ENCODE peak calls at places on chromosomes 13 and 19, in seven cellular contexts. R is hepatocyte, Y is A673, O is tibial nerve, X is GM20000, D is dorsolateral prefrontal cortex, L is HFF-Myc. E is an unnamed sample.

GRCh38 chr13:98524391-98524790 is 52.5 kb downstream of the STK24 start:
- DNase-seq in R (no peak), Y (no peak), O (no peak), X (no peak), D (no peak), L (no peak), E (no peak)

GRCh38 chr13:21297452-21297851 is 121.0 kb downstream of the MRPL57 start:
- DNase-seq in R (no peak), Y (peak; percentile 53), O (no peak), X (no peak), D (no peak), L (no peak), E (no peak)

GRCh38 chr19:7778081-7778480 is 15.0 kb downstream of the CLEC4M start:
- DNase-seq in R (no peak), Y (no peak), O (no peak), X (no peak), D (no peak), L (no peak), E (no peak)

GRCh38 chr13:97976551-97977375 is 23.3 kb downstream of the IPO5 start:
- DNase-seq in R (peak; percentile 68), Y (peak; percentile 45), O (no peak), X (no peak), D (peak; percentile 74), L (peak; percentile 7), E (no peak)

GRCh38 chr13:110301606-110302131 is 5.3 kb downstream of the COL4A1 start:
- DNase-seq in R (peak; percentile 58), Y (no peak), O (no peak), X (no peak), D (no peak), L (no peak), E (no peak)

GRCh38 chr19:10486551-10486950 is 16.6 kb downstream of the KEAP1 start:
- DNase-seq in R (no peak), Y (no peak), O (no peak), X (no peak), D (no peak), L (no peak), E (no peak)

GRCh38 chr13:25902946-25903345 is 148.9 kb downstream of the SHISA2 start:
- DNase-seq in R (no peak), Y (no peak), O (no peak), X (no peak), D (no peak), L (no peak), E (peak; percentile 65)

GRCh38 chr13:21871302-21871862 is 200.5 kb downstream of the FGF9 start:
- DNase-seq in R (peak; percentile 25), Y (no peak), O (no peak), X (no peak), D (no peak), L (no peak), E (no peak)

GRCh38 chr13:40233731-40234195 is 432.7 kb downstream of the FOXO1 start:
- DNase-seq in R (no peak), Y (no peak), O (no peak), X (no peak), D (no peak), L (no peak), E (no peak)

GRCh38 chr19:7868671-7869452 is 5.3 kb downstream of the PRR36 start:
- DNase-seq in R (peak; percentile 93), Y (peak; percentile 91), O (no peak), X (peak; percentile 97), D (no peak), L (no peak), E (peak; percentile 91)

GRCh38 chr19:18672606-18673337 is 10.7 kb upstream of the CRTC1 start:
- DNase-seq in R (no peak), Y (peak; percentile 27), O (no peak), X (peak; percentile 18), D (no peak), L (no peak), E (no peak)
- TF ChIP-seq CTCF in R (peak; percentile 22), Y (peak; percentile 38), O (no peak), X (no peak), D (no peak), L (peak; percentile 37), E (peak; percentile 18)

GRCh38 chr13:50168803-50169202 is 153.6 kb downstream of the KCNRG start:
- DNase-seq in R (no peak), Y (no peak), O (no peak), X (no peak), D (no peak), L (no peak), E (no peak)

GRCh38 chr13:50171585-50172282 is 156.5 kb downstream of the KCNRG start:
- DNase-seq in R (no peak), Y (no peak), O (no peak), X (no peak), D (no peak), L (no peak), E (no peak)

GRCh38 chr13:50167967-50168366 is 152.7 kb downstream of the KCNRG start:
- DNase-seq in R (no peak), Y (no peak), O (no peak), X (no peak), D (no peak), L (no peak), E (no peak)

GRCh38 chr13:50170447-50171037 is 155.3 kb downstream of the KCNRG start:
- DNase-seq in R (no peak), Y (no peak), O (no peak), X (no peak), D (no peak), L (no peak), E (no peak)

GRCh38 chr13:50167224-50167947 is 152.1 kb downstream of the KCNRG start:
- DNase-seq in R (no peak), Y (no peak), O (no peak), X (peak; percentile 46), D (no peak), L (no peak), E (no peak)
- TF ChIP-seq CTCF in R (no peak), Y (no peak), O (no peak), X (no peak), D (no peak), L (no peak), E (peak; percentile 17)

DNA sequence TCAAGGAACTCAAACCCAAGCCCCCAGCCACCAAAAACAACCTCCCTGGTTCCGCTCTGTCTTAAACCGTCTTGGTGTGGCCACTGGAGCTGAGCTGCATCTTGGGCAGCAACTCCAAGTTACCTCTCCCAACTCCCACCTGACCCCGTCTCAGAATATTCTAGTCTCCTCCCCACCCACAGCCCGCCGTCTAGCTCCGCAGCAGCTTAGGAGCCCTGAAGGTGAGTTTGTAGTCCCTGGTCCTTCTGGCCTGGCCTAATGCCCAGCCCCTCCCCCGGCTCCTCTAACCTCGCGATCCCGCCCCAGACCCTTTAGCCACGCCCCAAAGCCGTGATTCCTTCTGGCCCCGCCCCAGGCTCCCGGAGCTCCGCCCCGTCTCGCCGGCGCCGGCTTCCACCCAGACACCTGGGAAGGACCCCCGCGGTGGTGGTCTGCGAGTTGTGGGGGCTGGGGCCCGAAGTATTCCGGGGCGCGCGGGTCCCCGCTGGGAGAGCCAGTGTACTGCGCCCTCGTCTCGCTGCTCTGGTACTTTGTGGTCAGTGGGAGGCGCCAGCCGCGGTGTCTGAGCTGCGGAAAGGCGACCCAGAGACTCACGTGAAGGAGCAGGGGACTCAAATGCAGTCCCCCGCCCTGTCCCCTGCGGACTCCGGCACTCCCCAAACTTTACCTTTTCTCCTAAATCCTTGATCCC is 2.5 kb upstream of the LHB start:
- DNase-seq in R (peak; percentile 49), Y (peak; percentile 51), O (no peak), X (peak; percentile 89), D (no peak), L (no peak), E (peak; percentile 66)
- TF ChIP-seq CTCF in R (peak; percentile 2), Y (peak; percentile 48), O (no peak), X (no peak), D (no peak), L (no peak), E (peak; percentile 36)

GRCh38 chr19:45049073-45049736 is 10.4 kb downstream of the CLASRP start:
- DNase-seq in R (no peak), Y (no peak), O (no peak), X (no peak), D (no peak), L (no peak), E (no peak)

GRCh38 chr19:45045671-45046353 is 7.0 kb downstream of the CLASRP start:
- DNase-seq in R (peak; percentile 71), Y (no peak), O (no peak), X (no peak), D (peak; percentile 95), L (no peak), E (no peak)

GRCh38 chr19:45050036-45050435 is 11.2 kb downstream of the CLASRP start:
- DNase-seq in R (no peak), Y (no peak), O (no peak), X (no peak), D (no peak), L (no peak), E (no peak)

GRCh38 chr19:45046355-45046754 is 7.5 kb downstream of the CLASRP start:
- DNase-seq in R (no peak), Y (no peak), O (no peak), X (no peak), D (no peak), L (no peak), E (no peak)

DNA sequence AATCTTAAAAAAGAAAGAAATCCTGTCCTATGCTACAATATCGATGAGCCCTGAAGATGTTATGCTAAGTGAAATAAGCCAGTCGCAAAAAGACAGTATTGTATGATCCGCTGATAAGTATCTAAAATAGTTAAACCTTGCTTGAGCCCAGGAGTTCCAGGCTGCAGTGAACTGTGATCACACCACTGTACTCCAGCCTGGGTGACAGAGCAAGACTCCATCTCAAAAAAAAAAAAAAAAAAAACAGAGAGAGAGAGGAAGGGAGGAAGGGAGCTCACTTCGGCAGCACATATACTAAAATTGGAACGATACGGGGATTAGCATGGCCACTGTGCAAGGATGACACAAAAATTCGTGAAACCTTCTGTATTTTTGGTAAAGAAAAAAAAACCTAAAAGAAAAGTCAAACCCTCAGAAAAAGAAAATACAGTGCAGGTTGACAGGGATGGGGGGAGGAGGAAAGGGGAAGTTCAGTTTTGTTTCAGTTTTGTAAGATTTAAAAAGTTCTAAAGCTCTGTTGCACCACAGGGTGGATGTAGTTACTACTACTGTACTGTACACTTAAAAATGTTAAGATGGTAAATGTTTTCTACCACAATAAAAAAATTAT is 8.4 kb downstream of the CLASRP start:
- DNase-seq in R (no peak), Y (no peak), O (no peak), X (peak; percentile 71), D (no peak), L (no peak), E (no peak)
- TF ChIP-seq CTCF in R (no peak), Y (no peak), O (no peak), X (no peak), D (no peak), L (no peak), E (no peak)

DNA sequence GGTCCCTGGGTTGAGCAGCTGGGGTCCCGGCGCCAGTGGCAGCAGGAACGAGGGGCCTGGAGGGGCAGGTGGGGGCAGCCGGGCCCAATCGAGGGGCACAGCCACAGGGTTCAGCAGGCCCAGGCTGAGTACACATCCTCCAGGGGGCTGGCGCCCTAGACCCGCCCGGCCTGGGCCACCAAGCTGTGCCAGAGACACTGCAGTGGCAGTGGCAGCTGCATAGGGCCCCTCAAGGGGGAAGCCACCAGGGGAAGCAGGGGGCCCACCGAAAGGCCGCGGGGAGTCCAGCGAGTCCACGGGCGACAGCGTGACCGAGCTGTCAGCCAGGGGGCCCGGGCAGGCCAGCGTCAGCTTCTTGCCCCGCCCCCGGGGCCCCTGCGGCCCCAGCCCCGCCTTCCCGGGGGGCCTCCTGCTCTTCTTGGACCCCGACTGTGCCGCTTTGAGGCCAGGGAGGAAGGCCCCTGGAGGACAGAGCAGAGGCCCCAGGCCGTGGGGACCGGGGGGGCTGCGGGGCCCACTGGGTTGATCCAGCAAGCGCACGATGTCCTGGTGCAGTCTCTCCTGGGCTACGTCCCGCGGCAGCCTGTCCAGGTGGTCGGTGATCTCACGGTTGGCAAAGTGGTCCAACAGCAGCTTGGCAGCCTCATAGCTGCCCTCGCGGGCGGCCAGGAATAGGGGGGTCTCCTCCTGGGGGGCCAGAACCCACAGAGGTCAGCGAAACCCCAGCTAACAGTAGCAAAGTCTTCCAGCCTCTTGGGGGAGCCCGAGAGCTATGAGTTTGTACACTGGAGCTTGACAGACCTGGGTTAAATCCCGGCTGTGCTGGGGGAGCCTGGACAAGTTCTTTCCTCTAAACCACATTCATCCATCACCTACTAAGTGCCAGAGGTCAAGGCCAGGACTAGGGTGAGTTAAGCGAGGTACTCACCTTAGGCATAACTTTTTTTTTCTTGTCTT is 39.5 kb downstream of the NOTCH3 start:
- DNase-seq in R (no peak), Y (peak; percentile 56), O (no peak), X (peak; percentile 84), D (no peak), L (no peak), E (no peak)
- TF ChIP-seq CTCF in R (peak; percentile 19), Y (peak; percentile 58), O (no peak), X (peak; percentile 43), D (no peak), L (peak; percentile 30), E (peak; percentile 77)

E was measured in GM06990.